ENCODE peak calls at places on chromosomes 1 and 21, in five cellular contexts. R is activated CD4-positive, CD25-positive, alpha-beta regulatory T cell treated with anti-CD3 and anti-CD28 coated beads, Interleukin-2, amount 50 U/mL, for 72 hours; P is memory B cell; I is activated T-helper 9 cell treated with anti-CD3 and anti-CD28 coated beads, Interleukin-2, amount 50 U/mL, for 16 hours; G is stimulated activated CD4-positive, alpha-beta T cell treated with anti-CD3 and anti-CD28 coated beads, Interleukin-12 subunit alpha, Interleukin-12 subunit beta, amount 100 ng/mL, for 4 hours. V is an unnamed sample.

GRCh38 chr1:16915627-16915973 is 6.1 kb upstream of the CROCC start:
- DNase-seq in G (no peak), P (no peak), I (no peak), R (no peak), V (no peak)

GRCh38 chr1:55813619-55814018 is 598.5 kb upstream of the USP24 start:
- DNase-seq in I (no peak), P (no peak), R (no peak), G (no peak), V (no peak)

GRCh38 chr1:46537651-46538050 is 13.8 kb downstream of the KNCN start:
- DNase-seq in R (no peak), G (no peak), I (no peak), P (no peak), V (no peak)

GRCh38 chr1:47791879-47792608 is 205.1 kb downstream of the TRABD2B start:
- DNase-seq in G (no peak), P (no peak), R (no peak), I (no peak), V (no peak)

GRCh38 chr21:45034556-45035476 is 39.6 kb upstream of the ADARB1 start:
- DNase-seq in R (no peak), G (no peak), P (no peak), I (no peak), V (no peak)

GRCh38 chr1:95146637-95147036 is 29.5 kb downstream of the TLCD4 start:
- DNase-seq in I (no peak), R (no peak), G (no peak), P (no peak), V (no peak)

GRCh38 chr1:110281363-110282290 is 57.5 kb upstream of the RBM15 start:
- DNase-seq in G (no peak), I (no peak), P (no peak), R (no peak), V (no peak)

GRCh38 chr1:71783096-71783495 is 499.2 kb downstream of the NEGR1 start:
- DNase-seq in P (no peak), I (no peak), G (no peak), R (no peak), V (no peak)

GRCh38 chr1:17736625-17737024 is 18.5 kb upstream of the ACTL8 start:
- DNase-seq in G (no peak), R (no peak), I (no peak), P (no peak), V (no peak)

GRCh38 chr1:37151789-37152188 is 117.5 kb upstream of the GRIK3 start:
- DNase-seq in I (no peak), R (no peak), P (no peak), G (no peak), V (no peak)

GRCh38 chr1:11940260-11940921 is 5.9 kb downstream of the PLOD1 start:
- DNase-seq in I (no peak), R (no peak), G (no peak), P (no peak), V (no peak)

GRCh38 chr1:236063919-236064673 is 794 bp downstream of the NID1 start:
- DNase-seq in P (peak; percentile 26), I (no peak), R (no peak), G (no peak), V (no peak)

GRCh38 chr1:115133440-115133839 is 44.1 kb upstream of the TSPAN2 start:
- DNase-seq in P (no peak), I (no peak), G (no peak), R (no peak), V (no peak)

GRCh38 chr1:3852711-3853498 is 4.1 kb downstream of the CEP104 start:
- DNase-seq in G (no peak), R (no peak), I (no peak), P (no peak), V (no peak)

GRCh38 chr1:111739984-111740765 is 980 bp upstream of the INKA2 start:
- DNase-seq in P (peak; percentile 53), I (no peak), G (no peak), R (peak; percentile 39), V (no peak)

GRCh38 chr1:60765204-60765603 is 317.2 kb upstream of the NFIA start:
- DNase-seq in R (no peak), G (no peak), P (no peak), I (no peak), V (no peak)

GRCh38 chr1:153346067-153346723 is 2.4 kb downstream of the PGLYRP4 start:
- DNase-seq in G (no peak), P (peak; percentile 11), I (no peak), R (no peak), V (no peak)

GRCh38 chr1:75548721-75549480 is 62.0 kb downstream of the SLC44A5 start:
- DNase-seq in R (no peak), I (no peak), P (no peak), G (no peak), V (no peak)

GRCh38 chr1:219999821-220000220 is 46.5 kb downstream of the EPRS1 start:
- DNase-seq in P (no peak), G (no peak), I (no peak), R (no peak), V (no peak)

GRCh38 chr1:246355421-246356230 is 151.5 kb downstream of the SMYD3 start:
- DNase-seq in G (no peak), I (no peak), R (no peak), P (no peak), V (no peak)

GRCh38 chr1:98157524-98158293 is 236.9 kb upstream of the DPYD start:
- DNase-seq in I (no peak), R (no peak), P (no peak), G (no peak), V (no peak)

GRCh38 chr1:44619261-44619900 is 54.9 kb downstream of the TMEM53 start:
- DNase-seq in R (no peak), G (no peak), I (no peak), P (no peak), V (no peak)

GRCh38 chr1:8848663-8849386 is 29.7 kb downstream of the ENO1 start:
- DNase-seq in R (peak; percentile 84), G (peak; percentile 78), I (peak; percentile 62), P (peak; percentile 84), V (no peak)

GRCh38 chr1:107535091-107535490 is 394.3 kb downstream of the NTNG1 start:
- DNase-seq in R (no peak), I (no peak), G (no peak), P (no peak), V (no peak)

GRCh38 chr1:27296773-27297214 is 25.2 kb upstream of the TMEM222 start:
- DNase-seq in R (peak; percentile 73), P (peak; percentile 73), I (peak; percentile 62), G (peak; percentile 76), V (no peak)

GRCh38 chr1:185920602-185921001 is 186.4 kb downstream of the HMCN1 start:
- DNase-seq in I (no peak), G (no peak), P (no peak), R (no peak), V (no peak)

GRCh38 chr1:151828931-151829330 is 2.7 kb downstream of the RORC start:
- DNase-seq in I (no peak), G (no peak), P (no peak), R (no peak), V (no peak)

V was measured in Panc1.